ENCODE peak calls at places on chromosome 11, in nine cellular contexts. S, I, A, N, C, U, H, Z and L are unnamed samples.

GRCh38 chr11:126925321-126926093 is 75.1 kb downstream of the KIRREL3 start:
- DNase-seq in S (no peak), I (no peak), A (no peak), N (no peak), C (no peak), U (no peak), H (no peak), Z (no peak), L (no peak)

GRCh38 chr11:75453916-75454655 is 21.1 kb upstream of the KLHL35 start:
- DNase-seq in S (peak), I (no peak), A (no peak), N (no peak), C (no peak), U (no peak), H (no peak), Z (no peak), L (no peak)

GRCh38 chr11:46649180-46649738 is 31.9 kb downstream of the ATG13 start:
- DNase-seq in S (peak), I (peak), A (no peak), N (no peak), C (peak), U (peak), H (peak), Z (peak), L (no peak)

GRCh38 chr11:6962141-6962540 is 35.9 kb downstream of the ZNF215 start:
- DNase-seq in S (no peak), I (no peak), A (no peak), N (peak), C (no peak), U (no peak), H (no peak), Z (no peak), L (no peak)

GRCh38 chr11:58730507-58731089 is 1.1 kb downstream of the GLYAT start:
- DNase-seq in S (no peak), I (no peak), A (no peak), N (no peak), C (no peak), U (no peak), H (no peak), Z (no peak), L (no peak)

GRCh38 chr11:70758206-70758605 is 359.9 kb downstream of the CTTN start:
- DNase-seq in S (no peak), I (no peak), A (no peak), N (no peak), C (no peak), U (no peak), H (no peak), Z (no peak), L (no peak)

GRCh38 chr11:75491465-75491864 is 34.3 kb downstream of the GDPD5 start:
- DNase-seq in S (no peak), I (no peak), A (no peak), N (no peak), C (no peak), U (no peak), H (no peak), Z (no peak), L (no peak)

GRCh38 chr11:73838443-73839122 is 38.1 kb downstream of the COA4 start:
- DNase-seq in S (no peak), I (no peak), A (no peak), N (no peak), C (no peak), U (no peak), H (no peak), Z (no peak), L (no peak)

GRCh38 chr11:47399860-47400812 is 8.3 kb upstream of the SLC39A13 start:
- DNase-seq in S (no peak), I (no peak), A (no peak), N (peak), C (peak), U (peak), H (peak), Z (no peak), L (no peak)

GRCh38 chr11:46895821-46896220 is 22.5 kb downstream of the LRP4 start:
- DNase-seq in S (no peak), I (no peak), A (peak), N (no peak), C (peak), U (no peak), H (no peak), Z (no peak), L (no peak)

GRCh38 chr11:45180888-45181594 is 34.6 kb downstream of the PRDM11 start:
- DNase-seq in S (peak), I (peak), A (peak), N (peak), C (peak), U (peak), H (no peak), Z (no peak), L (no peak)

GRCh38 chr11:92022499-92022898 is 202.1 kb upstream of the FAT3 start:
- DNase-seq in S (no peak), I (no peak), A (no peak), N (no peak), C (no peak), U (no peak), H (no peak), Z (no peak), L (no peak)

GRCh38 chr11:33624082-33624481 is 76.5 kb downstream of the C11orf91 start:
- DNase-seq in S (no peak), I (no peak), A (no peak), N (no peak), C (no peak), U (no peak), H (no peak), Z (no peak), L (no peak)

GRCh38 chr11:68140496-68141246 is 19.5 kb upstream of the CHKA start:
- DNase-seq in S (no peak), I (no peak), A (peak), N (no peak), C (no peak), U (peak), H (no peak), Z (no peak), L (no peak)

GRCh38 chr11:76814414-76814813 is 31.3 kb downstream of the TSKU start:
- DNase-seq in S (no peak), I (no peak), A (no peak), N (no peak), C (no peak), U (no peak), H (no peak), Z (no peak), L (no peak)

GRCh38 chr11:88508808-88509581 is 171.5 kb upstream of the CTSC start:
- DNase-seq in S (no peak), I (peak), A (no peak), N (no peak), C (peak), U (peak), H (peak), Z (no peak), L (no peak)

GRCh38 chr11:107859459-107860239 is 1.1 kb upstream of the SLC35F2 start:
- DNase-seq in S (peak), I (peak), A (peak), N (peak), C (peak), U (peak), H (peak), Z (no peak), L (peak)

GRCh38 chr11:95389427-95389826 is 158.4 kb upstream of the SESN3 start:
- DNase-seq in S (no peak), I (no peak), A (no peak), N (no peak), C (no peak), U (no peak), H (no peak), Z (no peak), L (no peak)

GRCh38 chr11:35326266-35326879 is 93.0 kb downstream of the SLC1A2 start:
- DNase-seq in S (no peak), I (no peak), A (no peak), N (no peak), C (no peak), U (no peak), H (no peak), Z (no peak), L (no peak)

GRCh38 chr11:67371549-67372231 is 1.7 kb downstream of the CLCF1 start:
- DNase-seq in S (no peak), I (peak), A (peak), N (peak), C (no peak), U (peak), H (no peak), Z (peak), L (no peak)

GRCh38 chr11:86247608-86248007 is 3.1 kb downstream of the EED start:
- DNase-seq in S (no peak), I (no peak), A (no peak), N (peak), C (peak), U (no peak), H (no peak), Z (no peak), L (no peak)

GRCh38 chr11:62201376-62201775 is 7.1 kb upstream of the SCGB2A1 start:
- DNase-seq in S (no peak), I (no peak), A (no peak), N (no peak), C (no peak), U (no peak), H (no peak), Z (no peak), L (no peak)

GRCh38 chr11:126336065-126336464 is 19.4 kb upstream of the ST3GAL4 start:
- DNase-seq in S (no peak), I (no peak), A (no peak), N (no peak), C (no peak), U (no peak), H (no peak), Z (no peak), L (no peak)

GRCh38 chr11:35641206-35641885 is 21.2 kb upstream of the TRIM44 start:
- DNase-seq in S (no peak), I (no peak), A (no peak), N (no peak), C (no peak), U (no peak), H (no peak), Z (no peak), L (no peak)

GRCh38 chr11:19435306-19435989 is 194.7 kb upstream of the E2F8 start:
- DNase-seq in S (no peak), I (no peak), A (no peak), N (no peak), C (no peak), U (no peak), H (no peak), Z (no peak), L (no peak)

GRCh38 chr11:124864892-124865180 is 396 bp upstream of the ROBO3 start:
- DNase-seq in S (no peak), I (no peak), A (no peak), N (no peak), C (no peak), U (no peak), H (no peak), Z (no peak), L (no peak)

GRCh38 chr11:124865902-124866851 is 945 bp downstream of the ROBO3 start:
- DNase-seq in S (no peak), I (no peak), A (peak), N (peak), C (peak), U (peak), H (no peak), Z (no peak), L (no peak)

GRCh38 chr11:124863826-124864165 is 1.4 kb upstream of the ROBO3 start:
- DNase-seq in S (no peak), I (no peak), A (no peak), N (no peak), C (no peak), U (no peak), H (no peak), Z (no peak), L (no peak)

GRCh38 chr11:124864176-124864891 is 898 bp upstream of the ROBO3 start:
- DNase-seq in S (no peak), I (no peak), A (no peak), N (no peak), C (no peak), U (no peak), H (no peak), Z (no peak), L (no peak)

GRCh38 chr11:124865181-124865901 is at the start of gene ROBO3:
- DNase-seq in S (no peak), I (no peak), A (no peak), N (no peak), C (no peak), U (peak), H (no peak), Z (no peak), L (peak)
- TF ChIP-seq EP300 in S (no peak), I (no peak), A (no peak), N (no peak), C (no peak), U (no peak), H (no peak), Z (no peak), L (no peak)

GRCh38 chr11:2481253-2481652 is 36.4 kb downstream of the KCNQ1 start:
- DNase-seq in S (no peak), I (no peak), A (no peak), N (no peak), C (no peak), U (no peak), H (no peak), Z (no peak), L (no peak)
- H3K4me3 ChIP-seq in S (no peak), I (no peak), A (no peak), N (no peak), C (no peak), U (no peak), H (no peak), Z (no peak), L (no peak)

GRCh38 chr11:114773541-114774338 is 95.4 kb downstream of the NXPE2 start:
- DNase-seq in S (no peak), I (no peak), A (no peak), N (no peak), C (no peak), U (no peak), H (no peak), Z (no peak), L (no peak)

GRCh38 chr11:114776956-114777355 is 98.6 kb downstream of the NXPE2 start:
- DNase-seq in S (no peak), I (no peak), A (no peak), N (no peak), C (no peak), U (no peak), H (no peak), Z (no peak), L (no peak)

GRCh38 chr11:114775849-114776621 is 97.7 kb downstream of the NXPE2 start:
- DNase-seq in S (no peak), I (no peak), A (no peak), N (no peak), C (no peak), U (peak), H (no peak), Z (no peak), L (no peak)

GRCh38 chr11:114771172-114771571 is 92.8 kb downstream of the NXPE2 start:
- DNase-seq in S (no peak), I (no peak), A (no peak), N (no peak), C (no peak), U (no peak), H (no peak), Z (no peak), L (no peak)

DNA sequence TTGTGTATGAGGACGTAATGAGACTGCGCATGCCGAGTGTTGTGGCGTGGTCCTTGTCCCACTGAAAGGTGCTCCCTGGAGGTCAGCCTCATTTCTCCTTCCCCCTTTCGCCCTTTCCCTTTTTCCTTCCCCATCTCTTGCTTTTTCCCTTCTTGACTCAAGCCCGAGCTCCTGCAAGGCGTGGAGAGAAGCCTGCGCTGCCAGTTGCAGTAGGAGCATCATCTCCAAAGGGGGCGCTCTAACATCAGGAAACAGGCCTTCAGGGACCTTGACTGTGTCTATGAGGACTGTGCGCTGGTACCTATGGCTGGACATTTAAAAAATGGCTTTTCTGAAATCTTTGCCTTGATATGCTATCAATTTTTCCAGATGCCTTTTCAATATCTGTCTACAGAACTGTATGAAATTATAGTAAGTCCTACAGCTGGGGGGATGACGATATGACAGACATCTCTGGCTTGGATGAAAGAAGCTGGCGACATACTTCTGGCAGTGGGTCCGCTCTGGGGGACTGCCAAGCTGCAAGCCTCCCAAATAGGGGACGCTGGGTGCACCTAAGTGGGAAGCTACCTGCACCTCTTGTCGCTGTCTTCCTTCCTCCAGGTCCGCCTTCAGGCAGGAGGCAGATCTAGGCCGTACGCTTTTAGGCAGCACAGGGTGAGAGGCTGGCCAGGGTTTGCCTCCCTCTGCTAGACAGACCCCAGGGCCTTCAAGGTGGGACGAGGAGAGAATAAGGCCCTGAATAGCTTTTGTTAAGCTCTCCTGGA is 96.5 kb downstream of the NXPE2 start:
- DNase-seq in S (no peak), I (peak), A (peak), N (peak), C (peak), U (peak), H (no peak), Z (peak), L (no peak)
- TF ChIP-seq EP300 in S (no peak), I (no peak), A (no peak), N (no peak), C (no peak), U (no peak), H (no peak), Z (no peak), L (no peak)

GRCh38 chr11:31808721-31809542 is 2.2 kb downstream of the PAX6 start:
- DNase-seq in S (no peak), I (no peak), A (no peak), N (no peak), C (no peak), U (no peak), H (no peak), Z (no peak), L (no peak)
- H3K4me3 ChIP-seq in S (no peak), I (no peak), A (no peak), N (no peak), C (no peak), U (no peak), H (no peak), Z (peak), L (no peak)

DNA sequence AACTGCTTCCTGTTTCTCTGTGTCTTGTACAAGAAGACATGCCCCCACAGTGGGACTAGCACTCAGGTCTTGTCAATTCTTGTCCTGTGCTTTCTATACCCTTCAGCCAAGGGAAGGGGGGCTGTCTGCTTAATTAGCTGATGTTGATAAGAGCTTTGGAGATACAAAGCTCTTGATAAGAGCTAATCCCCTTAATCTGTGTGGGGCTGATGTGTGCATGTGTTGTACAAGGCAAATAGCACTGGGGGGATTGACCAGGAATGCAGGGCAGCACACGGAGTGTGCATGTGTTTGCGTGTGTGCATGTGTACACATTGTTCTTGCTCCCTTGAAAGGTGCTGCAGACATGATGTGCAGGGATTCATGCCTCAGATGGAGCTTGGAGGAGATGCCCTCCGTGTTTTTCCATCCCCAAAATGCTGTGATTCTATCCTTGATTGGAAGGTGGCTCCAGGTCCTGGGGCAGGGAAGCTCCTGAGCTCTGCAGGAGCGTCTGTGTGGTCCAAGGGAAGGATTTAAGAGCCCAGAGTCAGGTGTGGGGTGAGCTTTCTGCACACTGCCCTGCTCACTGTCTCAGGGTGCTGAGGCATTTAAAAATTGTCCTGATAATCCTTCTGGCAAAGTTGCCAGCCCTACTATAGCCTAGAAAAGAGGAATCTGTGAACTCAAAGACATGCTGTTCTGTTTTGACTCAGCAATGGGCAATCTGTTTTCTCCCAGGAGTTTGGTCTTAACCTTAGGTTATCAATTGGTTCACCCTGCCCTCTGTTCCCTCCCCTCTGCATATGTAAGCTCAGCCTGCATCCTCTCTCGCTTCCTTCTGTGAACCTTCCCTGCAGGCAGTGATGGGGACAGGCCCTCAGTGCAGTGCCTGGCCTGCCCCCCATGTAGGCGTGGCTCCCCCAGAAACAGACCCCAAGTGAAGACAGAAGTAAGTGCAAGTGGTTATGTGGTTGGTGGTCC is 102.0 kb downstream of the GRIK4 start:
- DNase-seq in S (no peak), I (no peak), A (no peak), N (no peak), C (no peak), U (no peak), H (no peak), Z (no peak), L (no peak)
- TF ChIP-seq EP300 in S (no peak), I (no peak), A (no peak), N (no peak), C (no peak), U (no peak), H (no peak), Z (no peak), L (no peak)

DNA sequence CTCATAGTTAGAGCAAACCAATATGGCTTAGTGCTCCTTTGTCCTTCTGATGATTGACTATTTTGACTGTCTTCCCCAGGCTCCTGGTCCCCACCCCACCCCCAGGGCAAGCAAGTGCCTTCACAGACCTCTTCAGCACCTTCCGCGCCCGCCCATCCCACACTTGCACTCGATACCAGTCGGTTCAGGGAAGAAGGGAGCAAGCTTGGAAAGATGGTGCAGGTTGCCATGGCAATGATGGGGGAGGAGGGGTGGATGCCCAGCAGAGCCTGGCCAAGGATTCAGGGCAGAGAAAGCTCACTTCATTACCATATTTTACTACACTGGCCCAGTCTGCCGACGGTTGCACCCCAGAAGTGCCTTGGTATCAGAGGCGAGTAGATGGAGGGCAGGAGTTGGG is 2.2 kb downstream of the TMEM132A start:
- DNase-seq in S (no peak), I (no peak), A (no peak), N (no peak), C (no peak), U (peak), H (no peak), Z (no peak), L (no peak)
- H3K4me3 ChIP-seq in S (no peak), I (no peak), A (no peak), N (no peak), C (no peak), U (no peak), H (no peak), Z (no peak), L (no peak)

GRCh38 chr11:3086671-3087150 is 29.5 kb upstream of the CARS1 start:
- DNase-seq in S (no peak), I (no peak), A (no peak), N (no peak), C (no peak), U (no peak), H (no peak), Z (peak), L (no peak)

GRCh38 chr11:3089236-3090061 is 32.2 kb upstream of the CARS1 start:
- DNase-seq in S (no peak), I (no peak), A (no peak), N (no peak), C (no peak), U (no peak), H (no peak), Z (no peak), L (peak)

GRCh38 chr11:3087373-3087772 is 30.1 kb upstream of the CARS1 start:
- DNase-seq in S (no peak), I (no peak), A (no peak), N (no peak), C (no peak), U (no peak), H (no peak), Z (no peak), L (no peak)

GRCh38 chr11:3088806-3089205 is 31.6 kb upstream of the CARS1 start:
- DNase-seq in S (no peak), I (no peak), A (no peak), N (no peak), C (no peak), U (no peak), H (no peak), Z (no peak), L (no peak)

GRCh38 chr11:3087821-3088800 is 30.9 kb upstream of the CARS1 start:
- DNase-seq in S (no peak), I (no peak), A (no peak), N (no peak), C (no peak), U (peak), H (no peak), Z (no peak), L (no peak)
- TF ChIP-seq EP300 in S (no peak), I (no peak), A (no peak), N (no peak), C (no peak), U (no peak), H (no peak), Z (no peak), L (no peak)

GRCh38 chr11:134380229-134380628 is 31.8 kb downstream of the B3GAT1 start:
- DNase-seq in S (no peak), I (no peak), A (no peak), N (no peak), C (no peak), U (no peak), H (no peak), Z (no peak), L (no peak)
- H3K4me3 ChIP-seq in S (no peak), I (no peak), A (no peak), N (no peak), C (no peak), U (no peak), H (no peak), Z (no peak), L (no peak)

GRCh38 chr11:1574256-1575242 is 2.5 kb upstream of the DUSP8 start:
- DNase-seq in S (no peak), I (peak), A (peak), N (peak), C (peak), U (peak), H (peak), Z (no peak), L (no peak)
- TF ChIP-seq EP300 in S (no peak), I (no peak), A (no peak), N (no peak), C (no peak), U (no peak), H (no peak), Z (no peak), L (no peak)